ENCODE peak calls at places on chromosomes 2 and 18, in ten cellular contexts. B, O, Y, U, F, M, R, X, P and V are unnamed samples.

GRCh38 chr2:37689751-37690150 is 18.3 kb upstream of the CDC42EP3 start:
- DNase-seq in B (peak; percentile 48), O (no peak), Y (no peak), U (no peak), F (no peak), M (no peak), R (no peak), X (no peak), P (no peak), V (no peak)

GRCh38 chr2:75424936-75425619 is 135.7 kb downstream of the EVA1A start:
- DNase-seq in B (no peak), O (no peak), Y (no peak), U (no peak), F (no peak), M (no peak), R (no peak), X (no peak), P (no peak), V (no peak)

GRCh38 chr2:107264184-107264583 is 378.2 kb upstream of the ST6GAL2 start:
- DNase-seq in B (no peak), O (no peak), Y (no peak), U (no peak), F (no peak), M (no peak), R (no peak), X (no peak), P (no peak), V (no peak)

GRCh38 chr2:48250474-48250844 is 279.5 kb upstream of the STON1 start:
- DNase-seq in B (no peak), O (no peak), Y (no peak), U (no peak), F (no peak), M (no peak), R (no peak), X (no peak), P (no peak), V (no peak)

GRCh38 chr2:142874293-142874814 is 3.1 kb upstream of the KYNU start:
- DNase-seq in B (no peak), O (no peak), Y (no peak), U (no peak), F (no peak), M (no peak), R (peak; percentile 94), X (peak; percentile 91), P (no peak), V (no peak)

GRCh38 chr2:182587831-182588230 is 128.2 kb upstream of the DNAJC10 start:
- DNase-seq in B (no peak), O (no peak), Y (no peak), U (no peak), F (no peak), M (no peak), R (peak; percentile 70), X (peak; percentile 79), P (no peak), V (no peak)

GRCh38 chr2:46632349-46632748 is 153.0 kb downstream of the TMEM247 start:
- DNase-seq in B (no peak), O (peak; percentile 60), Y (no peak), U (peak; percentile 70), F (no peak), M (no peak), R (peak; percentile 75), X (no peak), P (no peak), V (peak; percentile 36)

GRCh38 chr2:65766768-65767267 is 334.4 kb upstream of the SPRED2 start:
- DNase-seq in B (no peak), O (no peak), Y (no peak), U (no peak), F (no peak), M (no peak), R (no peak), X (no peak), P (no peak), V (no peak)

GRCh38 chr2:210199186-210199765 is 26.0 kb downstream of the ACADL start:
- DNase-seq in B (no peak), O (peak; percentile 36), Y (no peak), U (peak; percentile 28), F (no peak), M (no peak), R (peak; percentile 39), X (peak; percentile 14), P (no peak), V (peak; percentile 20)

GRCh38 chr2:1968988-1969700 is 224.8 kb upstream of the PXDN start:
- DNase-seq in B (no peak), O (peak; percentile 82), Y (no peak), U (no peak), F (no peak), M (peak; percentile 45), R (no peak), X (no peak), P (no peak), V (peak; percentile 72)

GRCh38 chr2:107602801-107603200 is 223.9 kb upstream of the RGPD4 start:
- DNase-seq in B (no peak), O (no peak), Y (no peak), U (no peak), F (no peak), M (no peak), R (no peak), X (no peak), P (no peak), V (no peak)

GRCh38 chr2:97645112-97645699 is 656 bp upstream of the COX5B start:
- DNase-seq in B (no peak), O (no peak), Y (no peak), U (peak; percentile 70), F (no peak), M (no peak), R (no peak), X (no peak), P (peak; percentile 68), V (no peak)

GRCh38 chr2:237195396-237196119 is 109.9 kb downstream of the COPS8 start:
- DNase-seq in B (no peak), O (no peak), Y (no peak), U (no peak), F (no peak), M (no peak), R (peak; percentile 96), X (no peak), P (no peak), V (no peak)

GRCh38 chr2:73839653-73840411 is 11.1 kb downstream of the STAMBP start:
- DNase-seq in B (no peak), O (peak; percentile 67), Y (no peak), U (no peak), F (no peak), M (no peak), R (no peak), X (no peak), P (no peak), V (peak; percentile 35)

GRCh38 chr2:215705771-215706261 is 269.9 kb upstream of the FN1 start:
- DNase-seq in B (no peak), O (no peak), Y (no peak), U (no peak), F (no peak), M (no peak), R (peak; percentile 81), X (no peak), P (no peak), V (no peak)

GRCh38 chr18:63553117-63553516 is 10.9 kb downstream of the SERPINB12 start:
- DNase-seq in B (no peak), O (no peak), Y (no peak), U (peak; percentile 77), F (no peak), M (no peak), R (peak; percentile 75), X (no peak), P (no peak), V (no peak)

GRCh38 chr18:33720133-33720532 is 142.1 kb downstream of the ASXL3 start:
- DNase-seq in B (no peak), O (no peak), Y (no peak), U (no peak), F (no peak), M (no peak), R (peak; percentile 49), X (no peak), P (no peak), V (no peak)